ENCODE peak calls at places on chromosomes 13 and 19, in eight cellular contexts. Z is tibial artery, X is IMR-90, A is GM23338, M is A549, C is cardiac fibroblast, G is HFF-Myc, P is brain microvascular endothelial cell. B is an unnamed sample.

GRCh38 chr19:3801412-3802096 is 15.4 kb upstream of the MATK start:
- DNase-seq in X (no peak), P (peak), M (no peak), A (peak), C (peak), G (no peak), Z (no peak), B (no peak)

GRCh38 chr13:22618002-22618401 is 562.8 kb upstream of the SGCG start:
- DNase-seq in X (no peak), M (no peak), C (no peak), G (no peak), A (no peak), P (no peak), Z (no peak), B (no peak)

GRCh38 chr13:77698211-77699058 is 948 bp downstream of the SLAIN1 start:
- DNase-seq in G (no peak), X (no peak), C (peak), M (no peak), A (peak), P (no peak), Z (no peak), B (no peak)

GRCh38 chr13:39578821-39579291 is 24.1 kb downstream of the LHFPL6 start:
- DNase-seq in X (no peak), P (no peak), M (no peak), G (no peak), C (no peak), Z (no peak), A (no peak), B (no peak)

GRCh38 chr13:102141625-102142472 is 260.0 kb downstream of the FGF14 start:
- DNase-seq in M (peak), C (peak), G (no peak), A (peak), X (peak), Z (no peak), P (no peak), B (peak)

GRCh38 chr19:13289295-13289694 is 139.1 kb downstream of the IER2 start:
- DNase-seq in A (no peak), X (no peak), Z (no peak), G (no peak), C (no peak), P (no peak), M (no peak), B (no peak)

GRCh38 chr19:2083174-2083854 is 12.8 kb downstream of the MOB3A start:
- DNase-seq in G (no peak), X (no peak), P (no peak), A (no peak), C (no peak), Z (no peak), M (no peak), B (no peak)

GRCh38 chr13:96082640-96083039 is 7.3 kb upstream of the HS6ST3 start:
- DNase-seq in A (no peak), P (no peak), X (no peak), C (no peak), Z (no peak), M (no peak), G (no peak), B (no peak)

GRCh38 chr19:6108721-6109633 is 1.3 kb downstream of the RFX2 start:
- DNase-seq in A (peak), X (peak), M (no peak), G (no peak), P (no peak), C (peak), Z (peak), B (no peak)

GRCh38 chr19:35330475-35330874 is 1.5 kb downstream of the CD22 start:
- DNase-seq in G (no peak), C (no peak), P (no peak), Z (no peak), M (no peak), A (no peak), X (no peak), B (no peak)

GRCh38 chr13:112131740-112132113 is 64.8 kb downstream of the SOX1 start:
- DNase-seq in A (no peak), Z (no peak), X (no peak), P (no peak), M (no peak), C (no peak), G (no peak), B (no peak)

GRCh38 chr19:1901940-1902404 is 3.2 kb upstream of the ADAT3 start:
- DNase-seq in Z (peak), M (no peak), C (no peak), X (no peak), A (no peak), G (no peak), P (no peak), B (no peak)

GRCh38 chr19:16014923-16015804 is 61.1 kb upstream of the TPM4 start:
- DNase-seq in X (no peak), M (no peak), C (no peak), P (no peak), A (no peak), G (no peak), Z (no peak), B (no peak)

GRCh38 chr19:39946532-39946931 is 12.1 kb upstream of the FCGBP start:
- DNase-seq in X (no peak), C (no peak), M (no peak), A (no peak), Z (no peak), P (no peak), G (no peak), B (no peak)

GRCh38 chr13:20721454-20722357 is 18.2 kb downstream of the IL17D start:
- DNase-seq in P (peak), Z (peak), A (peak), X (peak), M (no peak), G (no peak), C (peak), B (peak)

DNA sequence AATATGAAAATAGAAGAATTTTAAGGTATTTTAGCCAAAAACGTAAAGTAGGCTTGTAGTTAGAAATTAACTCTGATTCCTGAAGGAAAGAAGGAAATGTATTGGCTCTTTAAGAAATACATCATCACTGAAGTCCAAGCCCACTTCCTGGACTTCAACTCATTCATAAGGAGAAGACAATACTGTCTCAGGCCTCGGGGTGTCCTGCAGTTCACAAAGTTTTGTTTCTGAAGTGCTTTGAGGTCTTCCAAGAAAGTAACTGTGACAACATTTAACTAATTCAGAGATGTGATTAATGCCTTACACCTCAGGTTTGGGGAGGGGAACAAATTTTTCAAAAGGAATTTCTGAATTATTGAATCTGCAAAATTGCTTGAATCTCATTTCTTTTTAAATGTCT is 65.8 kb upstream of the STARD13 start:
- DNase-seq in Z (peak), P (peak), G (no peak), X (peak), M (no peak), A (no peak), C (peak), B (no peak)
- H3K4me3 ChIP-seq in Z (no peak), P (peak), G (no peak), X (peak), M (no peak), A (no peak), C (no peak), B (no peak)

GRCh38 chr13:71408416-71408815 is 458.6 kb downstream of the DACH1 start:
- DNase-seq in M (no peak), P (no peak), A (no peak), X (no peak), C (no peak), Z (no peak), G (no peak), B (no peak)
- TF ChIP-seq CTCF in M (no peak), P (no peak), A (no peak), X (no peak), C (no peak), Z (no peak), G (no peak), B (no peak)

DNA sequence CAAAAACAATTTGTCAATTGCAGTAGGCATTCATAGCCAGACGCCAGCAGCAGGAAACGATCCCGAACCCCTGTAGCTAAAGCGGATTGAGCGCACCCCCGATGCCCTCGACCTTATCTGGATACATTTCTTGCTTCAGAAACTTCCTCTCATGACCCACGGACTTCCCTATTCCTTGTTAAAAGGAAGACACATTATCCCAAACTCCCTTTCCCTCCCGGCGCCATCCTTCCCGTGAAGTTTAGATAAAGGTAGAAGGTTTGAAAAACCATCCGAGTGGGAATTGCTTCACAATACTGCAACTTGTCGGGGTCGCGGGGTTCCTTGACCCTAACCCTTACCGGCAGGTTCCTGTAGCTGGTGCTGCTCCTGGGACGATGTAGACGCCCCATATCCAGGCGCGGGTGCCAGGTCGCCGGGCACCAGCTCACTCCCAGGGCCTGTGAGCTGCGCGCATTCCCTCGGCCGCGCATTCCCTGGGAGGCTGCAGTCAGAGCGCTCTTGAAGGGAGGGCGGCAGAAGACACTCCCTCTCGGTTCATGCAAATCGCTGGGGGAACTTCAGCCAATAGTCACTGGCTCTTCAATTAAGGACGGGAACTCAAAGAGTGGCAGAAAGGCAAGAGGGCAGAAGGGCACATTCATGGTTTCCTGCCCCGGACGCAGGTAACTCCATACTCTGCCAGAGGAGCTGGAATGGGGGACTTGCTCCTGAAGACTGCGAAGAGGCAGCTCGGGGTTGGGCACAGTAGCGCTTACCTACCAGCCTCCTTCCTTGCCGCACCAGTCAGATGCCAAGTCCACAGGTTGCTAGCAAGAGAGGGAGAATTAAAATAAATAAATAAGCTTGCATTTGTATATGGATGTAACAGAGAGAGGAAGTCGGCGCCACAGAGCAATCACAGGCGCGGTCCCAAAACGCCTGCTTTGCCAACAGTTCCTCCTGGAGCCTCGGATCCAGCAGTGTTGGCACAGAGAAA is 674 bp downstream of the PCDH20 start:
- DNase-seq in Z (no peak), A (peak), G (no peak), M (no peak), C (peak), X (no peak), P (no peak), B (peak)
- H3K4me3 ChIP-seq in Z (peak), A (peak), G (no peak), M (peak), C (no peak), X (no peak), P (peak), B (peak)

GRCh38 chr13:24627090-24627714 is 53.0 kb upstream of the ATP12A start:
- DNase-seq in M (peak), P (no peak), C (peak), X (no peak), Z (no peak), A (peak), G (no peak), B (no peak)
- TF ChIP-seq CTCF in M (peak), P (peak), C (peak), X (peak), Z (peak), A (peak), G (peak), B (peak)

GRCh38 chr13:105410602-105411001 is 1124.9 kb downstream of the EFNB2 start:
- DNase-seq in A (peak), C (peak), M (peak), P (no peak), X (peak), Z (peak), G (peak), B (no peak)
- H3K4me3 ChIP-seq in A (no peak), C (no peak), M (no peak), P (no peak), X (no peak), Z (no peak), G (no peak), B (no peak)

GRCh38 chr13:42569576-42570344 is 4.2 kb upstream of the TNFSF11 start:
- DNase-seq in A (no peak), X (no peak), M (no peak), Z (no peak), G (no peak), C (no peak), P (no peak), B (no peak)

GRCh38 chr13:42561752-42562467 is 12.0 kb upstream of the TNFSF11 start:
- DNase-seq in X (no peak), P (peak), A (no peak), M (no peak), G (no peak), Z (no peak), C (no peak), B (no peak)

GRCh38 chr13:42571895-42572294 is 2.1 kb upstream of the TNFSF11 start:
- DNase-seq in M (no peak), X (no peak), G (no peak), C (no peak), P (no peak), Z (no peak), A (no peak), B (no peak)

DNA sequence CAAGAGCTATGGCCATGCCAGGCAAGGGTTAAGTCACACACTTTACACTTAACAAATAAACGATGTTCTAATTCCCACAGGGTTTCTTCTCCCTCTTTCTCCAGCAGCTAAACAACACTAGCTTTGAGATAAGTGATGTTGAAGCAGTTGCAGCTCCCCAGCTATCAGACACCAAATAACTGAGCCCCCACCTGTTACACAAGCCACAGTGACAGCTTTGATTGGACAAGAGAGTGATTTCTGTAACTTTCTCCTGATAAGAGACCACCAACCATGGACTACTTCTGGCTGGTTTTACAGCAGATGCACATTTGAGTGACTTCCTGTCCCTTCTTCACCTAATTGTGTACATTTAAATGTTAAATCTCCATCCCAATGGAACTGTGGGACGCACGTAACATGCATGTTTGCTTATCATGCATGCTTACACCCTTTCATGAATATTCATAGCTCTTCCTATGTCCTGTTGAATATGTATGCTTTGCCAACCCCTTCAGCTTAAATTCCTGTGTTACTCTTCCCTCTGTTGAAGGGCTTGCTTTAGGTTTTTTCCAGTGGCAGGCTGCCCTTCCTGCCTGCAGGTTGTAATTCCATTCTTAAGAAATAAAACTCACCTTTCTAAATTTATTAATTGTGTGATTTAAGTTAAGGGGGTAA is 6.1 kb upstream of the TNFSF11 start:
- DNase-seq in Z (no peak), C (no peak), X (no peak), P (no peak), A (peak), G (no peak), M (no peak), B (no peak)
- TF ChIP-seq CTCF in Z (no peak), C (no peak), X (no peak), P (no peak), A (no peak), G (no peak), M (no peak), B (no peak)

GRCh38 chr19:58304255-58304654 is 922 bp upstream of the ERVK3-1 start:
- DNase-seq in M (no peak), P (no peak), A (peak), Z (no peak), C (no peak), G (no peak), X (no peak), B (no peak)
- H3K4me3 ChIP-seq in M (no peak), P (no peak), A (peak), Z (peak), C (no peak), G (no peak), X (no peak), B (no peak)

GRCh38 chr13:35718084-35718483 is 241.6 kb upstream of the MAB21L1 start:
- DNase-seq in Z (no peak), M (no peak), G (no peak), X (no peak), A (no peak), P (no peak), C (no peak), B (no peak)
- TF ChIP-seq CTCF in Z (no peak), M (no peak), G (no peak), X (no peak), A (no peak), P (no peak), C (no peak), B (no peak)

GRCh38 chr19:30227661-30228112 is 144.5 kb upstream of the ZNF536 start:
- DNase-seq in A (peak), Z (peak), C (peak), P (peak), X (peak), G (no peak), M (peak), B (peak)
- H3K4me3 ChIP-seq in A (peak), Z (peak), C (peak), P (peak), X (peak), G (peak), M (peak), B (peak)

B was measured in astrocyte of the cerebellum.